ENCODE peak calls at places on chromosome 17, in nine cellular contexts. D is neural progenitor cell; F is astrocyte; G is cardiac muscle cell; L is CD8-positive, alpha-beta T cell; R is mammary epithelial cell; Z is upper lobe of right lung; B is heart right ventricle; Y is Caco-2. O is an unnamed sample. For H3K27me3, the result is how much of the 10 kb centered on the place peaks cover.

GRCh38 chr17:9783012-9783411 is 8.4 kb downstream of the DHRS7C start:
- DNase-seq in D (no peak), F (no peak), G (no peak), L (no peak), R (no peak), Z (no peak), B (no peak), Y (no peak), O (no peak)

GRCh38 chr17:31448467-31449077 is 57.1 kb downstream of the RAB11FIP4 start:
- DNase-seq in D (no peak), F (peak), G (no peak), L (no peak), R (no peak), Z (no peak), B (no peak), Y (no peak), O (no peak)

GRCh38 chr17:3667366-3668278 is 756 bp downstream of the TAX1BP3 start:
- DNase-seq in D (peak), F (peak), G (peak), L (no peak), R (peak), Z (peak), B (peak), Y (peak), O (peak)

GRCh38 chr17:80501739-80502577 is 25.6 kb upstream of the NPTX1 start:
- DNase-seq in D (no peak), F (peak), G (no peak), L (no peak), R (peak), Z (no peak), B (no peak), Y (no peak), O (no peak)

GRCh38 chr17:11485336-11485735 is 112.9 kb upstream of the DNAH9 start:
- DNase-seq in D (no peak), F (no peak), G (no peak), L (no peak), R (no peak), Z (no peak), B (no peak), Y (no peak), O (no peak)

GRCh38 chr17:1511756-1512321 is 4.6 kb downstream of the INPP5K start:
- DNase-seq in D (peak), F (peak), G (no peak), L (no peak), R (peak), Z (no peak), B (no peak), Y (no peak), O (peak)

GRCh38 chr17:21072623-21073278 is 29.9 kb upstream of the USP22 start:
- DNase-seq in D (no peak), F (no peak), G (no peak), L (no peak), R (no peak), Z (no peak), B (no peak), Y (no peak), O (no peak)

GRCh38 chr17:75346906-75347305 is 57.7 kb upstream of the SLC25A19 start:
- DNase-seq in D (peak), F (peak), G (no peak), L (no peak), R (peak), Z (no peak), B (no peak), Y (peak), O (peak)

GRCh38 chr17:48439875-48440505 is 10.0 kb upstream of the SKAP1 start:
- DNase-seq in D (no peak), F (no peak), G (peak), L (peak), R (no peak), Z (no peak), B (no peak), Y (no peak), O (no peak)

GRCh38 chr17:81543756-81544155 is 8.4 kb downstream of the FAAP100 start:
- DNase-seq in D (no peak), F (no peak), G (no peak), L (no peak), R (no peak), Z (no peak), B (no peak), Y (no peak), O (no peak)

GRCh38 chr17:58536541-58536940 is 22.1 kb upstream of the MTMR4 start:
- DNase-seq in D (no peak), F (no peak), G (no peak), L (no peak), R (no peak), Z (no peak), B (no peak), Y (no peak), O (no peak)

GRCh38 chr17:70604854-70605253 is 435.5 kb downstream of the KCNJ2 start:
- DNase-seq in D (peak), F (no peak), G (no peak), L (no peak), R (no peak), Z (no peak), B (no peak), Y (no peak), O (no peak)

GRCh38 chr17:44248220-44248529 is 19.8 kb downstream of the SLC4A1 start:
- DNase-seq in D (no peak), F (no peak), G (no peak), L (no peak), R (no peak), Z (no peak), B (no peak), Y (no peak), O (no peak)

GRCh38 chr17:81976332-81977210 is 858 bp upstream of the ASPSCR1 start:
- DNase-seq in D (peak), F (no peak), G (no peak), L (no peak), R (no peak), Z (peak), B (no peak), Y (peak), O (peak)

GRCh38 chr17:81712468-81713003 is 452 bp downstream of the SLC25A10 start:
- DNase-seq in D (peak), F (no peak), G (peak), L (no peak), R (peak), Z (no peak), B (peak), Y (peak), O (no peak)

GRCh38 chr17:32100971-32101631 is 41.2 kb upstream of the RHOT1 start:
- DNase-seq in D (no peak), F (no peak), G (no peak), L (no peak), R (no peak), Z (no peak), B (no peak), Y (no peak), O (no peak)

GRCh38 chr17:50469671-50470305 is 1.1 kb upstream of the CHAD start:
- DNase-seq in D (no peak), F (no peak), G (no peak), L (no peak), R (no peak), Z (no peak), B (no peak), Y (no peak), O (no peak)
- TF ChIP-seq CTCF in D (no peak), F (no peak), G (no peak), L (no peak), R (no peak), Z (no peak), B (no peak), Y (no peak), O (no peak)

GRCh38 chr17:61395983-61396585 is 3.6 kb upstream of the TBX2 start:
- DNase-seq in D (peak), F (no peak), G (peak), L (no peak), R (no peak), Z (peak), B (no peak), Y (no peak), O (no peak)
- H3K27me3 ChIP-seq in D (half or more), F (under half), G (under half), L (under half), R (under half), Z (under half), B (under half), Y (under half), O (under half)

GRCh38 chr17:41914358-41914766 is 4.4 kb downstream of the ACLY start:
- DNase-seq in D (peak), F (no peak), G (no peak), L (no peak), R (no peak), Z (no peak), B (no peak), Y (peak), O (no peak)

GRCh38 chr17:41912925-41913324 is 5.8 kb downstream of the ACLY start:
- DNase-seq in D (no peak), F (no peak), G (no peak), L (no peak), R (no peak), Z (no peak), B (no peak), Y (no peak), O (no peak)

GRCh38 chr17:41915020-41915419 is 3.7 kb downstream of the ACLY start:
- DNase-seq in D (no peak), F (no peak), G (no peak), L (no peak), R (no peak), Z (no peak), B (no peak), Y (no peak), O (no peak)

GRCh38 chr17:41915566-41915965 is 3.2 kb downstream of the ACLY start:
- DNase-seq in D (no peak), F (no peak), G (no peak), L (no peak), R (no peak), Z (no peak), B (no peak), Y (no peak), O (peak)

GRCh38 chr17:41913798-41914197 is 5.0 kb downstream of the ACLY start:
- DNase-seq in D (no peak), F (no peak), G (no peak), L (no peak), R (no peak), Z (no peak), B (no peak), Y (no peak), O (no peak)
- H3K4me3 ChIP-seq in D (no peak), F (no peak), G (no peak), L (no peak), R (no peak), Z (no peak), B (no peak), Y (no peak), O (no peak)

DNA sequence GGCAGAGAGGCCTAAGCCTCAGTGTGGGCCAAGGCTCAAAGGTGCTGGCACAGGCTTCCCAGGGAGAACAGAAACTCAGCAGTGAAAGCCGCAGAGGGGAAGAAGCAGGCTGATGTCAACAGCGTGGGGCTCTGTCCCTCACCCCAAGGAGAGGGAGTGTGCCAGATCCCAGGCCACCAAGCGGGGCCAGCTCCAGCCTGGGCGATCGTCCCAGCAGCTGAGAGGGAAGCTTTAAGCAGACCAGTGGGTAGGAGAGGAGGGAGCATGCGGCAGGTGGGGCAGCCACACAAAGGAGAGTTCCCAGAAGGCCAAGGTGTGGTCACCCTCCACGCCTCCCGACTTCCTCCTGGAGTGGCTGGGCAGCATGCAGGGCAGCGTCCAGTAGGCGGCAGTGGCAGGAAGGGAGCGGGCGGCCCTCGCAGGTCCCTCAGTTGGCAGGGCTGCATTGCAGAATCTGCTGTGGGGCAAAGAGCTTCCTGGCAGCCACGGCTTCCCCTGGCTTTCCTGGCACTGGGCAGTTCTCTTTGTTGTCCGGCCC is 6.0 kb downstream of the SYNGR2 start:
- DNase-seq in D (no peak), F (no peak), G (no peak), L (no peak), R (peak), Z (peak), B (peak), Y (no peak), O (no peak)
- TF ChIP-seq CTCF in D (no peak), F (no peak), G (no peak), L (no peak), R (peak), Z (peak), B (peak), Y (no peak), O (peak)

GRCh38 chr17:38559025-38559879 is 46.5 kb downstream of the SRCIN1 start:
- DNase-seq in D (peak), F (peak), G (peak), L (peak), R (peak), Z (peak), B (peak), Y (peak), O (peak)

GRCh38 chr17:38562215-38562569 is 43.6 kb downstream of the SRCIN1 start:
- DNase-seq in D (no peak), F (no peak), G (no peak), L (no peak), R (no peak), Z (no peak), B (no peak), Y (no peak), O (no peak)

GRCh38 chr17:38559880-38560230 is 45.9 kb downstream of the SRCIN1 start:
- DNase-seq in D (no peak), F (no peak), G (no peak), L (no peak), R (no peak), Z (no peak), B (no peak), Y (no peak), O (no peak)

GRCh38 chr17:38561416-38562214 is 44.1 kb downstream of the SRCIN1 start:
- DNase-seq in D (peak), F (no peak), G (peak), L (no peak), R (no peak), Z (no peak), B (no peak), Y (no peak), O (no peak)

GRCh38 chr17:38560503-38561318 is 45.0 kb downstream of the SRCIN1 start:
- DNase-seq in D (peak), F (peak), G (peak), L (no peak), R (peak), Z (no peak), B (no peak), Y (no peak), O (no peak)
- H3K27me3 ChIP-seq in D (half or more), F (half or more), G (half or more), L (under half), R (under half), Z (half or more), B (under half), Y (under half), O (under half)

GRCh38 chr17:347309-347708 is 5.3 kb downstream of the RPH3AL start:
- DNase-seq in D (no peak), F (no peak), G (no peak), L (no peak), R (no peak), Z (peak), B (no peak), Y (peak), O (no peak)
- H3K4me3 ChIP-seq in D (no peak), F (no peak), G (no peak), L (no peak), R (no peak), Z (no peak), B (no peak), Y (no peak), O (no peak)

GRCh38 chr17:65102235-65102634 is 34.9 kb upstream of the RGS9 start:
- DNase-seq in D (no peak), F (no peak), G (no peak), L (no peak), R (no peak), Z (no peak), B (no peak), Y (no peak), O (no peak)
- TF ChIP-seq CTCF in D (no peak), F (no peak), G (no peak), L (no peak), R (no peak), Z (no peak), B (no peak), Y (no peak), O (no peak)

GRCh38 chr17:39609416-39610025 is 1.8 kb upstream of the NEUROD2 start:
- DNase-seq in D (no peak), F (no peak), G (no peak), L (no peak), R (no peak), Z (no peak), B (no peak), Y (no peak), O (no peak)
- H3K27me3 ChIP-seq in D (half or more), F (half or more), G (half or more), L (under half), R (under half), Z (half or more), B (under half), Y (under half), O (under half)